ENCODE peak calls at places on chromosomes 11 and 22, in six cellular contexts. Z is stimulated activated naive CD4-positive, alpha-beta T cell; B is A549; E is stimulated activated naive CD8-positive, alpha-beta T cell treated with anti-CD3 and anti-CD28 coated beads, Interleukin-15, Interleukin-2, amounts not matched to agents 100 U/mL and 50 U/mL, for 24 hours; S is CD4-positive, alpha-beta T cell; U is upper lobe of right lung. Q is an unnamed sample.

GRCh38 chr22:22605074-22605404 is 39.4 kb upstream of the GGTLC2 start:
- DNase-seq in U (no peak), Z (no peak), E (no peak), B (no peak), S (no peak), Q (no peak)

GRCh38 chr22:40709752-40710413 is 30.6 kb downstream of the MCHR1 start:
- DNase-seq in E (no peak), U (no peak), S (no peak), B (peak), Z (no peak), Q (peak)

GRCh38 chr22:39966522-39966921 is 6.3 kb downstream of the TMA7B start:
- DNase-seq in S (no peak), U (no peak), Z (no peak), E (no peak), B (no peak), Q (no peak)

GRCh38 chr11:123304828-123305530 is 109.9 kb upstream of the CLMP start:
- DNase-seq in S (no peak), E (no peak), Z (no peak), U (no peak), B (no peak), Q (no peak)

GRCh38 chr22:47618180-47618579 is 855.7 kb downstream of the TBC1D22A start:
- DNase-seq in E (no peak), S (no peak), U (peak), Z (no peak), B (no peak), Q (peak)

GRCh38 chr22:44276706-44277403 is 35.9 kb downstream of the SHISAL1 start:
- DNase-seq in Z (no peak), U (peak), S (no peak), B (no peak), E (no peak), Q (no peak)

GRCh38 chr22:37455896-37456295 is 28.6 kb upstream of the ELFN2 start:
- DNase-seq in S (no peak), E (no peak), U (no peak), B (no peak), Z (no peak), Q (no peak)

GRCh38 chr11:70364745-70365535 is 33.4 kb upstream of the CTTN start:
- DNase-seq in U (no peak), S (peak), E (peak), Z (no peak), B (no peak), Q (no peak)

GRCh38 chr11:61532136-61533038 is 23.8 kb downstream of the LRRC10B start:
- DNase-seq in Z (no peak), S (peak), B (peak), E (peak), U (no peak), Q (no peak)

GRCh38 chr22:46582281-46582811 is 37.8 kb upstream of the GRAMD4 start:
- DNase-seq in S (no peak), Z (no peak), E (no peak), U (peak), B (no peak), Q (peak)

GRCh38 chr22:46076651-46077339 is 73.5 kb upstream of the PPARA start:
- DNase-seq in U (peak), S (no peak), Z (no peak), E (no peak), B (peak), Q (peak)

GRCh38 chr11:61141601-61142028 is 19.6 kb downstream of the VPS37C start:
- DNase-seq in Z (no peak), E (no peak), S (no peak), U (peak), B (no peak), Q (peak)

GRCh38 chr22:41603873-41604332 is 14.3 kb upstream of the PMM1 start:
- DNase-seq in Z (peak), B (no peak), U (no peak), E (peak), S (peak), Q (no peak)

GRCh38 chr11:690738-691633 is 4.0 kb downstream of the DEAF1 start:
- DNase-seq in B (no peak), S (no peak), Z (peak), E (no peak), U (no peak), Q (no peak)

GRCh38 chr11:113618360-113618759 is 87.7 kb downstream of the TMPRSS5 start:
- DNase-seq in S (no peak), E (no peak), B (no peak), Z (no peak), U (no peak), Q (no peak)

GRCh38 chr11:17556999-17557398 is 9.9 kb downstream of the OTOG start:
- DNase-seq in Z (no peak), E (no peak), S (no peak), B (no peak), U (no peak), Q (no peak)

GRCh38 chr22:43905681-43906080 is 13.9 kb upstream of the PNPLA5 start:
- DNase-seq in B (no peak), U (no peak), Z (no peak), S (no peak), E (no peak), Q (no peak)

GRCh38 chr11:93198221-93198650 is 445 bp upstream of the SLC36A4 start:
- DNase-seq in S (no peak), U (no peak), Z (no peak), B (no peak), E (no peak), Q (no peak)

GRCh38 chr22:36332623-36333331 is 55.0 kb downstream of the MYH9 start:
- DNase-seq in Z (no peak), U (no peak), B (peak), E (peak), S (peak), Q (no peak)

GRCh38 chr11:111301004-111301839 is 2.9 kb downstream of the POU2AF3 start:
- DNase-seq in E (no peak), U (no peak), Z (no peak), S (no peak), B (no peak), Q (no peak)

GRCh38 chr11:9302448-9302847 is 11.9 kb downstream of the TMEM41B start:
- DNase-seq in U (no peak), S (no peak), B (no peak), E (no peak), Z (no peak), Q (no peak)

GRCh38 chr22:20972014-20972797 is 5.2 kb downstream of the AIFM3 start:
- DNase-seq in S (no peak), B (no peak), E (no peak), Z (no peak), U (no peak), Q (no peak)

GRCh38 chr11:75425422-75425821 is 7.6 kb downstream of the KLHL35 start:
- DNase-seq in B (peak), Z (no peak), E (no peak), U (no peak), S (no peak), Q (no peak)

GRCh38 chr11:112693781-112694180 is 267.4 kb upstream of the NCAM1 start:
- DNase-seq in Z (no peak), B (no peak), U (no peak), E (no peak), S (no peak), Q (no peak)

GRCh38 chr11:59551651-59552521 is 40.5 kb downstream of the OR4D9 start:
- DNase-seq in B (peak), S (no peak), E (peak), Z (no peak), U (no peak), Q (peak)

Q was measured in sigmoid colon.